ENCODE peak calls at places on chromosomes 16 and 17, in five cellular contexts. D, S, J, L and B are unnamed samples.

GRCh38 chr17:11917415-11917814 is 79.9 kb downstream of the ZNF18 start:
- DNase-seq in D (no peak), S (no peak), J (no peak), L (no peak), B (no peak)

GRCh38 chr16:12735805-12736204 is 67.9 kb downstream of the CPPED1 start:
- DNase-seq in D (no peak), S (no peak), J (no peak), L (no peak), B (no peak)

GRCh38 chr17:32523017-32523680 is 36.4 kb downstream of the CDK5R1 start:
- DNase-seq in D (no peak), S (no peak), J (no peak), L (peak; percentile 40), B (no peak)

GRCh38 chr17:1577657-1578428 is 15.3 kb upstream of the PITPNA start:
- DNase-seq in D (no peak), S (no peak), J (no peak), L (no peak), B (no peak)

GRCh38 chr17:72388765-72389473 is 268.1 kb downstream of the SOX9 start:
- DNase-seq in D (no peak), S (no peak), J (no peak), L (no peak), B (no peak)

GRCh38 chr17:44439168-44439567 is 49.7 kb upstream of the ITGA2B start:
- DNase-seq in D (no peak), S (no peak), J (no peak), L (no peak), B (no peak)

GRCh38 chr17:62675260-62675659 is 47.8 kb downstream of the MRC2 start:
- DNase-seq in D (no peak), S (peak; percentile 83), J (no peak), L (no peak), B (no peak)

GRCh38 chr16:67086829-67087228 is 22.9 kb upstream of the PHAF1 start:
- DNase-seq in D (no peak), S (no peak), J (no peak), L (no peak), B (no peak)

GRCh38 chr16:1150511-1150982 is 2.4 kb upstream of the CACNA1H start:
- DNase-seq in D (no peak), S (no peak), J (peak; percentile 59), L (no peak), B (no peak)

GRCh38 chr17:77365584-77366186 is 224.9 kb downstream of the SEC14L1 start:
- DNase-seq in D (no peak), S (peak; percentile 78), J (peak; percentile 93), L (no peak), B (no peak)

GRCh38 chr16:48536600-48537200 is 73.3 kb downstream of the N4BP1 start:
- DNase-seq in D (no peak), S (no peak), J (peak; percentile 56), L (no peak), B (no peak)

GRCh38 chr17:73142763-73143395 is 21.9 kb upstream of the SSTR2 start:
- DNase-seq in D (no peak), S (no peak), J (peak; percentile 46), L (no peak), B (no peak)

GRCh38 chr17:42969006-42969581 is 4.8 kb upstream of the AARSD1 start:
- DNase-seq in D (no peak), S (no peak), J (peak; percentile 51), L (no peak), B (no peak)

GRCh38 chr16:88287219-88287618 is 95.5 kb upstream of the ZNF469 start:
- DNase-seq in D (no peak), S (no peak), J (no peak), L (no peak), B (no peak)

GRCh38 chr17:50848691-50849090 is 13.3 kb downstream of the WFIKKN2 start:
- DNase-seq in D (no peak), S (no peak), J (no peak), L (no peak), B (no peak)